ENCODE peak calls at places on chromosomes 7 and 10, in seven cellular contexts. Y, T, L, D, M, W and E are unnamed samples.
A peak's percentile ranks its signal among the peaks of the same experiment; 100 is the strongest.

GRCh38 chr10:75606203-75606779 is 174.9 kb downstream of the LRMDA start:
- DNase-seq in Y (no peak), T (no peak), W (no peak), L (no peak), M (no peak), D (no peak), E (no peak)

GRCh38 chr10:128178319-128178937 is 52.2 kb upstream of the MKI67 start:
- DNase-seq in D (no peak), L (no peak), M (peak; percentile 47), Y (peak; percentile 2), T (peak; percentile 3), W (peak; percentile 54), E (peak; percentile 23)

GRCh38 chr10:6347391-6347951 is 144.7 kb downstream of the PFKFB3 start:
- DNase-seq in W (no peak), Y (no peak), M (no peak), T (no peak), D (no peak), L (no peak), E (no peak)

GRCh38 chr7:112571852-112572607 is 91.2 kb downstream of the LSMEM1 start:
- DNase-seq in T (no peak), L (no peak), Y (no peak), W (no peak), M (no peak), D (no peak), E (no peak)

GRCh38 chr10:81145975-81146374 is 608.3 kb downstream of the SH2D4B start:
- DNase-seq in D (no peak), W (no peak), T (no peak), Y (no peak), M (no peak), L (no peak), E (no peak)

GRCh38 chr7:126541416-126541815 is 711.3 kb downstream of the GRM8 start:
- DNase-seq in L (no peak), M (no peak), W (no peak), D (no peak), T (no peak), Y (no peak), E (no peak)

GRCh38 chr10:124449170-124450009 is 445 bp downstream of the NKX1-2 start:
- DNase-seq in M (no peak), L (no peak), D (no peak), Y (no peak), W (no peak), T (no peak), E (no peak)

GRCh38 chr10:69994262-69994661 is 58.4 kb upstream of the MACROH2A2 start:
- DNase-seq in Y (peak; percentile 2), L (no peak), W (peak; percentile 50), M (no peak), D (no peak), T (no peak), E (peak; percentile 64)

GRCh38 chr10:106935978-106936451 is 228.5 kb downstream of the SORCS1 start:
- DNase-seq in D (no peak), M (no peak), T (no peak), L (no peak), Y (no peak), W (no peak), E (no peak)

GRCh38 chr7:154907651-154908620 is 95.0 kb downstream of the PAXIP1 start:
- DNase-seq in D (no peak), M (no peak), W (no peak), Y (no peak), L (no peak), T (no peak), E (no peak)

GRCh38 chr7:79035858-79036257 is 417.6 kb downstream of the MAGI2 start:
- DNase-seq in L (no peak), T (no peak), D (no peak), Y (no peak), W (no peak), M (no peak), E (no peak)

GRCh38 chr10:97850446-97850845 is 803 bp downstream of the GOLGA7B start:
- DNase-seq in M (peak; percentile 27), L (no peak), Y (peak; percentile 12), D (no peak), T (no peak), W (peak; percentile 44), E (no peak)

GRCh38 chr10:21144047-21144446 is 246.9 kb upstream of the NEBL start:
- DNase-seq in W (no peak), D (no peak), M (no peak), T (peak; percentile 17), Y (no peak), L (no peak), E (no peak)

GRCh38 chr10:71278691-71279588 is 40.1 kb upstream of the SLC29A3 start:
- DNase-seq in L (no peak), Y (peak; percentile 19), D (no peak), M (no peak), W (peak; percentile 38), T (no peak), E (no peak)

GRCh38 chr10:62062028-62062427 is 160.5 kb downstream of the ARID5B start:
- DNase-seq in L (no peak), T (no peak), Y (no peak), W (no peak), M (no peak), D (no peak), E (no peak)

GRCh38 chr10:77516575-77516974 is 121.0 kb downstream of the KCNMA1 start:
- DNase-seq in L (no peak), M (no peak), D (no peak), Y (peak; percentile 7), W (no peak), T (no peak), E (no peak)

GRCh38 chr7:154591544-154591943 is 411.4 kb downstream of the PAXIP1 start:
- DNase-seq in T (no peak), L (no peak), W (peak; percentile 33), M (no peak), D (no peak), Y (peak; percentile 59), E (no peak)

GRCh38 chr7:151518105-151518780 is 1.5 kb downstream of the RHEB start:
- DNase-seq in W (peak; percentile 64), M (peak; percentile 41), T (peak; percentile 34), L (no peak), Y (peak; percentile 65), D (peak; percentile 64), E (peak; percentile 21)

GRCh38 chr7:77242535-77242934 is 42.9 kb upstream of the FGL2 start:
- DNase-seq in M (no peak), W (no peak), L (no peak), T (no peak), D (no peak), Y (no peak), E (no peak)

GRCh38 chr7:74526780-74527179 is 73.1 kb downstream of the GTF2IRD1 start:
- DNase-seq in T (no peak), Y (no peak), W (no peak), M (no peak), D (no peak), L (no peak), E (no peak)

GRCh38 chr7:31258391-31258790 is 82.1 kb downstream of the NEUROD6 start:
- DNase-seq in W (no peak), D (no peak), Y (no peak), M (no peak), T (no peak), L (no peak), E (no peak)

GRCh38 chr7:131649003-131649541 is 92.6 kb upstream of the PODXL start:
- DNase-seq in M (no peak), T (no peak), L (no peak), D (no peak), W (peak; percentile 66), Y (no peak), E (no peak)

GRCh38 chr7:16646427-16647081 is 573 bp downstream of the BZW2 start:
- DNase-seq in W (peak; percentile 64), T (no peak), L (no peak), Y (peak; percentile 38), D (no peak), M (no peak), E (no peak)

GRCh38 chr7:69962077-69962855 is 364.0 kb downstream of the AUTS2 start:
- DNase-seq in M (no peak), D (peak; percentile 13), W (peak; percentile 16), L (no peak), Y (peak; percentile 45), T (no peak), E (no peak)

GRCh38 chr10:102119417-102120141 is 589 bp downstream of the LDB1 start:
- DNase-seq in T (peak; percentile 42), Y (peak; percentile 34), M (no peak), D (peak; percentile 65), L (no peak), W (peak; percentile 79), E (peak; percentile 75)

GRCh38 chr10:117550599-117551321 is 8.2 kb downstream of the EMX2 start:
- DNase-seq in D (no peak), Y (no peak), M (no peak), T (no peak), W (peak; percentile 51), L (no peak), E (no peak)

GRCh38 chr10:79260803-79261740 is 86.2 kb upstream of the PPIF start:
- DNase-seq in Y (peak; percentile 80), T (no peak), D (no peak), W (peak; percentile 87), M (no peak), L (peak; percentile 29), E (no peak)

GRCh38 chr7:113379746-113380145 is 261.4 kb upstream of the SMIM30 start:
- DNase-seq in W (no peak), L (no peak), T (no peak), Y (no peak), D (no peak), M (no peak), E (no peak)

GRCh38 chr7:44259547-44260457 is 59.0 kb downstream of the YKT6 start:
- DNase-seq in T (no peak), Y (no peak), L (no peak), M (no peak), D (peak; percentile 83), W (no peak), E (no peak)

GRCh38 chr7:110507832-110508231 is 583.1 kb upstream of the LRRN3 start:
- DNase-seq in M (no peak), L (no peak), T (no peak), W (no peak), Y (peak; percentile 78), D (no peak), E (no peak)

GRCh38 chr7:87853237-87853864 is 22.8 kb downstream of the SLC25A40 start:
- DNase-seq in T (no peak), D (no peak), W (no peak), M (no peak), L (no peak), Y (no peak), E (no peak)

GRCh38 chr10:70053212-70053895 is 708 bp downstream of the MACROH2A2 start:
- DNase-seq in Y (peak; percentile 36), D (peak; percentile 29), L (peak; percentile 39), T (no peak), M (no peak), W (peak; percentile 70), E (no peak)

GRCh38 chr10:19785366-19785765 is 30.9 kb upstream of the PLXDC2 start:
- DNase-seq in M (no peak), D (no peak), L (no peak), T (no peak), W (no peak), Y (no peak), E (no peak)